ENCODE peak calls at places on chromosomes 16 and 17, in four cellular contexts. One of them, this sample, is unnamed.

GRCh38 chr17:29115906-29116651 is 64.1 kb downstream of the MYO18A start:
- DNase-seq in posterior vena cava: no peak
- DNase-seq in CD8-positive, alpha-beta memory T cell: no peak
- DNase-seq in NCI-H1105 treated with DMSO at 0.1 percent for 48 hours: peak
- DNase-seq in this sample: peak

GRCh38 chr16:72814226-72814625 is 233.7 kb downstream of the ZFHX3 start:
- DNase-seq in NCI-H1105 treated with DMSO at 0.1 percent for 48 hours: no peak
- DNase-seq in CD8-positive, alpha-beta memory T cell: no peak
- DNase-seq in posterior vena cava: no peak
- DNase-seq in this sample: no peak

GRCh38 chr16:68478526-68479249 is 30.4 kb upstream of the SMPD3 start:
- DNase-seq in CD8-positive, alpha-beta memory T cell: no peak
- DNase-seq in posterior vena cava: no peak
- DNase-seq in NCI-H1105 treated with DMSO at 0.1 percent for 48 hours: no peak
- DNase-seq in this sample: no peak

GRCh38 chr16:578870-579405 is 9.2 kb downstream of the PIGQ start:
- DNase-seq in NCI-H1105 treated with DMSO at 0.1 percent for 48 hours: no peak
- DNase-seq in CD8-positive, alpha-beta memory T cell: peak
- DNase-seq in posterior vena cava: peak
- DNase-seq in this sample: peak

GRCh38 chr16:25692734-25693508 is 1.2 kb downstream of the HS3ST4 start:
- DNase-seq in NCI-H1105 treated with DMSO at 0.1 percent for 48 hours: no peak
- DNase-seq in CD8-positive, alpha-beta memory T cell: no peak
- DNase-seq in posterior vena cava: peak
- DNase-seq in this sample: no peak

GRCh38 chr16:2710711-2711231 is 9.3 kb downstream of the PRSS27 start:
- DNase-seq in NCI-H1105 treated with DMSO at 0.1 percent for 48 hours: no peak
- DNase-seq in posterior vena cava: no peak
- DNase-seq in CD8-positive, alpha-beta memory T cell: no peak
- DNase-seq in this sample: no peak

GRCh38 chr17:41710472-41711090 is 1.6 kb upstream of the GAST start:
- DNase-seq in NCI-H1105 treated with DMSO at 0.1 percent for 48 hours: peak
- DNase-seq in posterior vena cava: no peak
- DNase-seq in CD8-positive, alpha-beta memory T cell: no peak
- DNase-seq in this sample: peak

GRCh38 chr17:80254396-80255241 is 6.0 kb upstream of the RNF213 start:
- DNase-seq in posterior vena cava: no peak
- DNase-seq in NCI-H1105 treated with DMSO at 0.1 percent for 48 hours: no peak
- DNase-seq in CD8-positive, alpha-beta memory T cell: peak
- DNase-seq in this sample: peak

GRCh38 chr17:4247361-4247980 is 16.3 kb downstream of the ANKFY1 start:
- DNase-seq in CD8-positive, alpha-beta memory T cell: no peak
- DNase-seq in posterior vena cava: no peak
- DNase-seq in NCI-H1105 treated with DMSO at 0.1 percent for 48 hours: no peak
- DNase-seq in this sample: peak

GRCh38 chr16:81403208-81403600 is 41.4 kb upstream of the CMIP start:
- DNase-seq in CD8-positive, alpha-beta memory T cell: no peak
- DNase-seq in NCI-H1105 treated with DMSO at 0.1 percent for 48 hours: no peak
- DNase-seq in posterior vena cava: no peak
- DNase-seq in this sample: no peak

GRCh38 chr17:61338000-61338864 is 61.4 kb upstream of the TBX2 start:
- DNase-seq in NCI-H1105 treated with DMSO at 0.1 percent for 48 hours: no peak
- DNase-seq in CD8-positive, alpha-beta memory T cell: no peak
- DNase-seq in posterior vena cava: no peak
- DNase-seq in this sample: peak

GRCh38 chr16:10931977-10932632 is 10.2 kb downstream of the DEXI start:
- DNase-seq in posterior vena cava: no peak
- DNase-seq in NCI-H1105 treated with DMSO at 0.1 percent for 48 hours: no peak
- DNase-seq in CD8-positive, alpha-beta memory T cell: no peak
- DNase-seq in this sample: no peak

GRCh38 chr16:69017036-69017783 is 88.2 kb upstream of the HAS3 start:
- DNase-seq in CD8-positive, alpha-beta memory T cell: no peak
- DNase-seq in posterior vena cava: no peak
- DNase-seq in NCI-H1105 treated with DMSO at 0.1 percent for 48 hours: no peak
- DNase-seq in this sample: peak

GRCh38 chr17:65055708-65056638 is 567 bp downstream of the GNA13 start:
- DNase-seq in CD8-positive, alpha-beta memory T cell: peak
- DNase-seq in posterior vena cava: peak
- DNase-seq in NCI-H1105 treated with DMSO at 0.1 percent for 48 hours: peak
- DNase-seq in this sample: no peak

GRCh38 chr17:16975744-16976625 is 4.1 kb upstream of the TNFRSF13B start:
- DNase-seq in NCI-H1105 treated with DMSO at 0.1 percent for 48 hours: no peak
- DNase-seq in CD8-positive, alpha-beta memory T cell: no peak
- DNase-seq in posterior vena cava: no peak
- DNase-seq in this sample: no peak

GRCh38 chr16:67215690-67216089 is 11.2 kb upstream of the TMEM208 start:
- DNase-seq in CD8-positive, alpha-beta memory T cell: no peak
- DNase-seq in posterior vena cava: no peak
- DNase-seq in NCI-H1105 treated with DMSO at 0.1 percent for 48 hours: no peak
- DNase-seq in this sample: no peak

This sample was measured in bronchial epithelial cell.